ENCODE peak calls at places on chromosome 22, in four cellular contexts. One of them, this sample, is unnamed.

GRCh38 chr22:16970446-16970845 is 37.6 kb downstream of the GAB4 start:
- DNase-seq in GM12878: no peak
- DNase-seq in heart right ventricle: no peak
- DNase-seq in cardiac muscle cell: no peak
- DNase-seq in this sample: no peak

GRCh38 chr22:17969732-17970131 is 54.6 kb downstream of the MICAL3 start:
- DNase-seq in GM12878: no peak
- DNase-seq in heart right ventricle: peak
- DNase-seq in cardiac muscle cell: peak
- DNase-seq in this sample: peak

GRCh38 chr22:27715078-27715477 is 86.5 kb downstream of the MN1 start:
- DNase-seq in GM12878: no peak
- DNase-seq in heart right ventricle: no peak
- DNase-seq in cardiac muscle cell: no peak
- DNase-seq in this sample: no peak

GRCh38 chr22:22877523-22878210 is 9.9 kb upstream of the IGLL5 start:
- DNase-seq in GM12878: no peak
- DNase-seq in heart right ventricle: peak
- DNase-seq in cardiac muscle cell: peak
- DNase-seq in this sample: peak

GRCh38 chr22:42061041-42061440 is 9.6 kb downstream of the NAGA start:
- DNase-seq in GM12878: no peak
- DNase-seq in heart right ventricle: no peak
- DNase-seq in cardiac muscle cell: no peak
- DNase-seq in this sample: no peak

GRCh38 chr22:23402275-23403151 is 177.6 kb downstream of the IGLL1 start:
- DNase-seq in GM12878: no peak
- DNase-seq in heart right ventricle: peak
- DNase-seq in cardiac muscle cell: peak
- DNase-seq in this sample: peak

GRCh38 chr22:33666661-33667619 is 253.3 kb downstream of the LARGE1 start:
- DNase-seq in GM12878: peak
- DNase-seq in heart right ventricle: no peak
- DNase-seq in cardiac muscle cell: no peak
- DNase-seq in this sample: no peak

GRCh38 chr22:17559188-17559587 is 4.1 kb upstream of the SLC25A18 start:
- DNase-seq in GM12878: no peak
- DNase-seq in heart right ventricle: no peak
- DNase-seq in cardiac muscle cell: no peak
- DNase-seq in this sample: no peak

GRCh38 chr22:45009881-45010531 is at the start of gene PHF21B:
- DNase-seq in GM12878: no peak
- DNase-seq in heart right ventricle: peak
- DNase-seq in cardiac muscle cell: peak
- DNase-seq in this sample: peak

GRCh38 chr22:23245045-23245798 is 64.9 kb downstream of the BCR start:
- DNase-seq in GM12878: no peak
- DNase-seq in heart right ventricle: no peak
- DNase-seq in cardiac muscle cell: no peak
- DNase-seq in this sample: no peak

GRCh38 chr22:20140521-20140964 is 8.9 kb downstream of the ZDHHC8 start:
- DNase-seq in GM12878: no peak
- DNase-seq in heart right ventricle: no peak
- DNase-seq in cardiac muscle cell: no peak
- DNase-seq in this sample: no peak

GRCh38 chr22:29744902-29745301 is 21.9 kb downstream of the ZMAT5 start:
- DNase-seq in GM12878: no peak
- DNase-seq in heart right ventricle: no peak
- DNase-seq in cardiac muscle cell: peak
- DNase-seq in this sample: peak

GRCh38 chr22:46830001-46830715 is 67.7 kb downstream of the TBC1D22A start:
- DNase-seq in GM12878: no peak
- DNase-seq in heart right ventricle: peak
- DNase-seq in cardiac muscle cell: peak
- DNase-seq in this sample: no peak

GRCh38 chr22:29095459-29095858 is 22.6 kb downstream of the KREMEN1 start:
- DNase-seq in GM12878: no peak
- DNase-seq in heart right ventricle: no peak
- DNase-seq in cardiac muscle cell: no peak
- DNase-seq in this sample: no peak

GRCh38 chr22:41833369-41834004 is 582 bp downstream of the SREBF2 start:
- DNase-seq in GM12878: no peak
- DNase-seq in heart right ventricle: peak
- DNase-seq in cardiac muscle cell: peak
- DNase-seq in this sample: peak

GRCh38 chr22:44669725-44670027 is 32.3 kb upstream of the PRR5 start:
- DNase-seq in GM12878: no peak
- DNase-seq in heart right ventricle: no peak
- DNase-seq in cardiac muscle cell: peak
- DNase-seq in this sample: peak

GRCh38 chr22:46113110-46113909 is 37.0 kb upstream of the PPARA start:
- DNase-seq in GM12878: no peak
- DNase-seq in heart right ventricle: peak
- DNase-seq in cardiac muscle cell: no peak
- DNase-seq in this sample: no peak

GRCh38 chr22:33493476-33494205 is 426.6 kb downstream of the LARGE1 start:
- DNase-seq in GM12878: no peak
- DNase-seq in heart right ventricle: no peak
- DNase-seq in cardiac muscle cell: no peak
- DNase-seq in this sample: no peak

GRCh38 chr22:29268511-29269229 is 602 bp downstream of the EWSR1 start:
- DNase-seq in GM12878: no peak
- DNase-seq in heart right ventricle: peak
- DNase-seq in cardiac muscle cell: peak
- DNase-seq in this sample: peak

GRCh38 chr22:20624161-20624616 is 116.8 kb downstream of the MED15 start:
- DNase-seq in GM12878: peak
- DNase-seq in heart right ventricle: no peak
- DNase-seq in cardiac muscle cell: peak
- DNase-seq in this sample: no peak

GRCh38 chr22:21646608-21647590 is 4.8 kb downstream of the SDF2L1 start:
- DNase-seq in GM12878: peak
- DNase-seq in heart right ventricle: peak
- DNase-seq in cardiac muscle cell: peak
- DNase-seq in this sample: peak

GRCh38 chr22:45485271-45485670 is 17.4 kb upstream of the FBLN1 start:
- DNase-seq in GM12878: no peak
- DNase-seq in heart right ventricle: no peak
- DNase-seq in cardiac muscle cell: no peak
- DNase-seq in this sample: no peak

GRCh38 chr22:19151329-19152191 is 1.5 kb upstream of the GSC2 start:
- DNase-seq in GM12878: no peak
- DNase-seq in heart right ventricle: no peak
- DNase-seq in cardiac muscle cell: no peak
- DNase-seq in this sample: no peak

GRCh38 chr22:25409240-25409639 is 155.2 kb upstream of the GRK3 start:
- DNase-seq in GM12878: no peak
- DNase-seq in heart right ventricle: no peak
- DNase-seq in cardiac muscle cell: no peak
- DNase-seq in this sample: no peak

GRCh38 chr22:46122511-46122971 is 27.8 kb upstream of the PPARA start:
- DNase-seq in GM12878: no peak
- DNase-seq in heart right ventricle: peak
- DNase-seq in cardiac muscle cell: peak
- DNase-seq in this sample: peak

GRCh38 chr22:47124451-47124881 is 362.0 kb downstream of the TBC1D22A start:
- DNase-seq in GM12878: no peak
- DNase-seq in heart right ventricle: no peak
- DNase-seq in cardiac muscle cell: no peak
- DNase-seq in this sample: no peak

GRCh38 chr22:25062378-25063095 is 110.0 kb downstream of the KIAA1671 start:
- DNase-seq in GM12878: no peak
- DNase-seq in heart right ventricle: no peak
- DNase-seq in cardiac muscle cell: no peak
- DNase-seq in this sample: no peak

GRCh38 chr22:47175151-47175760 is 412.8 kb downstream of the TBC1D22A start:
- DNase-seq in GM12878: no peak
- DNase-seq in heart right ventricle: peak
- DNase-seq in cardiac muscle cell: peak
- DNase-seq in this sample: peak

GRCh38 chr22:22748297-22748743 is 103.9 kb downstream of the GGTLC2 start:
- DNase-seq in GM12878: no peak
- DNase-seq in heart right ventricle: no peak
- DNase-seq in cardiac muscle cell: peak
- DNase-seq in this sample: peak

GRCh38 chr22:22901578-22902218 is 14.1 kb downstream of the IGLL5 start:
- DNase-seq in GM12878: peak
- DNase-seq in heart right ventricle: no peak
- DNase-seq in cardiac muscle cell: no peak
- DNase-seq in this sample: no peak

GRCh38 chr22:47107431-47107830 is 345.0 kb downstream of the TBC1D22A start:
- DNase-seq in GM12878: no peak
- DNase-seq in heart right ventricle: no peak
- DNase-seq in cardiac muscle cell: peak
- DNase-seq in this sample: no peak

GRCh38 chr22:36510966-36511881 is 4.4 kb upstream of the FOXRED2 start:
- DNase-seq in GM12878: no peak
- DNase-seq in heart right ventricle: no peak
- DNase-seq in cardiac muscle cell: peak
- DNase-seq in this sample: peak
- TF ChIP-seq CTCF in GM12878: peak
- TF ChIP-seq CTCF in heart right ventricle: peak
- TF ChIP-seq CTCF in cardiac muscle cell: peak
- TF ChIP-seq CTCF in this sample: peak

DNA sequence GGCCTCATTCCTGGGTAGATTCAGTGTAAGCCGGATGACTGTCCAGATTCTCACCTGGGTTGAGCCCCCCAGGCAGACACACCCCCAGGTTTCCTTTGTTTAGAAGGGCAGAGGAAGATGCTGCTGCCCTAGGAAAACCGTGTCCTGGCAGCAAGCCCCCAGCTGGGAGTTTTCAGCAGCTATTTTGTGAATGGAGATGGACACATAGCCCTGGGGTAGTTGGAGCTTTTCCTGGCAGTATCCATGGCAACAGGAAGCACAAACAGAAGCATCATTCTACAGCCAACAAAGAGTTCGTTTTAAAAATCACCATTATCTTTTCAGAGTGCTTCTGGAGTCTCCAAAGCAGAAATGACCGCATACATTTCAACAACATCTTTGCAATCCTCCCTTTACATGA is 245.5 kb downstream of the BRD1 start:
- DNase-seq in GM12878: no peak
- DNase-seq in heart right ventricle: no peak
- DNase-seq in cardiac muscle cell: no peak
- DNase-seq in this sample: no peak
- TF ChIP-seq CTCF in GM12878: no peak
- TF ChIP-seq CTCF in heart right ventricle: no peak
- TF ChIP-seq CTCF in cardiac muscle cell: no peak
- TF ChIP-seq CTCF in this sample: no peak

GRCh38 chr22:38300197-38300945 is 16.9 kb downstream of the CSNK1E start:
- DNase-seq in GM12878: no peak
- DNase-seq in heart right ventricle: no peak
- DNase-seq in cardiac muscle cell: no peak
- DNase-seq in this sample: peak

GRCh38 chr22:38302906-38303305 is 14.3 kb downstream of the CSNK1E start:
- DNase-seq in GM12878: no peak
- DNase-seq in heart right ventricle: no peak
- DNase-seq in cardiac muscle cell: no peak
- DNase-seq in this sample: no peak

GRCh38 chr22:38303974-38304373 is 13.3 kb downstream of the CSNK1E start:
- DNase-seq in GM12878: no peak
- DNase-seq in heart right ventricle: peak
- DNase-seq in cardiac muscle cell: no peak
- DNase-seq in this sample: no peak

GRCh38 chr22:38305481-38306448 is 11.5 kb downstream of the CSNK1E start:
- DNase-seq in GM12878: peak
- DNase-seq in heart right ventricle: no peak
- DNase-seq in cardiac muscle cell: peak
- DNase-seq in this sample: peak

GRCh38 chr22:38304526-38304925 is 12.7 kb downstream of the CSNK1E start:
- DNase-seq in GM12878: no peak
- DNase-seq in heart right ventricle: peak
- DNase-seq in cardiac muscle cell: peak
- DNase-seq in this sample: no peak
- TF ChIP-seq CTCF in GM12878: no peak
- TF ChIP-seq CTCF in heart right ventricle: peak
- TF ChIP-seq CTCF in cardiac muscle cell: no peak
- TF ChIP-seq CTCF in this sample: peak

DNA sequence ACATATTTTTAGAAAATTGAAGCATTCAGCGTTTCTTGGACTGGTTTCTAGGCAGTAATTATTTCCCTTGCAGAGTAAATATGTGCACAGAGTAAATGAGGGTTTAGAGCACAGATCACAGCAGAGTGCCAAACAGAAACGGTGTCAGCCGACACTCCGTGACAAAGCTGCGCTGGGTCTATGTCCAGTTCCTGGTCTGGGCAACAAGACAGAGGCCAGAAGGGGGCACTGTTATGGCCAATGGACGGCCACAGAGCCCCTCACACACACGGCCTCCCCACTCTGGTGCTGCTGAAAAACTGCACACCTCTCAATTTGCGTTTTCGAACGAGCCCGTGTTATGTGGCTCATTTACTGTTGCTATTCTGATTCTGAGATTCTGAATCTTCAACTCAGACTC is 180.7 kb downstream of the MPPED1 start:
- DNase-seq in GM12878: no peak
- DNase-seq in heart right ventricle: no peak
- DNase-seq in cardiac muscle cell: peak
- DNase-seq in this sample: no peak
- TF ChIP-seq CTCF in GM12878: no peak
- TF ChIP-seq CTCF in heart right ventricle: no peak
- TF ChIP-seq CTCF in cardiac muscle cell: no peak
- TF ChIP-seq CTCF in this sample: peak

GRCh38 chr22:43088616-43088978 is 594 bp downstream of the TTLL1 start:
- DNase-seq in GM12878: no peak
- DNase-seq in heart right ventricle: no peak
- DNase-seq in cardiac muscle cell: no peak
- DNase-seq in this sample: no peak

GRCh38 chr22:43092085-43092484 is 2.9 kb upstream of the TTLL1 start:
- DNase-seq in GM12878: no peak
- DNase-seq in heart right ventricle: no peak
- DNase-seq in cardiac muscle cell: no peak
- DNase-seq in this sample: no peak

GRCh38 chr22:43085658-43086606 is 3.3 kb downstream of the TTLL1 start:
- DNase-seq in GM12878: peak
- DNase-seq in heart right ventricle: peak
- DNase-seq in cardiac muscle cell: no peak
- DNase-seq in this sample: no peak

GRCh38 chr22:43090130-43090789 is 1.1 kb upstream of the TTLL1 start:
- DNase-seq in GM12878: peak
- DNase-seq in heart right ventricle: no peak
- DNase-seq in cardiac muscle cell: peak
- DNase-seq in this sample: peak

GRCh38 chr22:43088979-43089717 is at the start of gene TTLL1:
- DNase-seq in GM12878: peak
- DNase-seq in heart right ventricle: peak
- DNase-seq in cardiac muscle cell: peak
- DNase-seq in this sample: peak
- TF ChIP-seq CTCF in GM12878: no peak
- TF ChIP-seq CTCF in heart right ventricle: peak
- TF ChIP-seq CTCF in cardiac muscle cell: no peak
- TF ChIP-seq CTCF in this sample: no peak